ENCODE peak calls at places on chromosomes 1 and 21, in four cellular contexts. F, S, J and N are unnamed samples.

GRCh38 chr1:26037904-26038303 is 8.0 kb downstream of the SLC30A2 start:
- DNase-seq in F (no peak), S (no peak), J (no peak), N (no peak)

GRCh38 chr1:18849252-18849651 is 10.2 kb downstream of the TAS1R2 start:
- DNase-seq in F (no peak), S (peak), J (no peak), N (no peak)

GRCh38 chr1:204041803-204042505 is 31.0 kb upstream of the SOX13 start:
- DNase-seq in F (no peak), S (no peak), J (no peak), N (no peak)

GRCh38 chr21:45830221-45830640 is 151.3 kb upstream of the COL6A1 start:
- DNase-seq in J (no peak), S (no peak), F (no peak), N (no peak)

GRCh38 chr1:147723691-147724323 is 36.6 kb downstream of the GJA5 start:
- DNase-seq in J (no peak), S (peak), F (peak), N (no peak)

GRCh38 chr1:43493661-43494450 is 36.8 kb upstream of the PTPRF start:
- DNase-seq in F (no peak), S (peak), J (no peak), N (no peak)

GRCh38 chr1:171081220-171081993 is 9.3 kb upstream of the FMO3 start:
- DNase-seq in F (no peak), J (peak), S (peak), N (peak)

GRCh38 chr1:161905269-161905884 is 118.3 kb downstream of the OLFML2B start:
- DNase-seq in S (peak), J (no peak), F (peak), N (no peak)

GRCh38 chr1:19209439-19209989 is 552 bp downstream of the UBR4 start:
- DNase-seq in F (peak), S (peak), J (no peak), N (no peak)

GRCh38 chr1:199264283-199264682 is 625.4 kb downstream of the PTPRC start:
- DNase-seq in F (no peak), S (no peak), J (no peak), N (no peak)

GRCh38 chr1:36137776-36138175 is 11.5 kb downstream of the TRAPPC3 start:
- DNase-seq in F (no peak), J (no peak), S (no peak), N (no peak)

GRCh38 chr1:176996455-176997090 is 167.9 kb downstream of the ASTN1 start:
- DNase-seq in J (no peak), F (no peak), S (peak), N (no peak)

GRCh38 chr1:64038965-64039926 is 164.2 kb upstream of the UBE2U start:
- DNase-seq in F (no peak), J (peak), S (peak), N (peak)

GRCh38 chr21:44870748-44871495 is 2.6 kb downstream of the PTTG1IP start:
- DNase-seq in S (no peak), J (peak), F (peak), N (no peak)

GRCh38 chr1:4931486-4931885 is 277.1 kb downstream of the AJAP1 start:
- DNase-seq in F (no peak), J (no peak), S (no peak), N (no peak)

GRCh38 chr1:197224160-197224559 is 43.9 kb upstream of the CRB1 start:
- DNase-seq in J (no peak), S (peak), F (no peak), N (no peak)

GRCh38 chr1:58546520-58547308 is at the start of gene OMA1:
- DNase-seq in S (peak), F (peak), J (peak), N (peak)

GRCh38 chr21:34761758-34762330 is 93.0 kb downstream of the CLIC6 start:
- DNase-seq in J (no peak), F (no peak), S (no peak), N (no peak)

GRCh38 chr1:92877081-92877711 is 45.4 kb downstream of the RPL5 start:
- DNase-seq in J (no peak), S (no peak), F (no peak), N (no peak)
- H3K4me3 ChIP-seq in J (peak), S (peak), F (no peak), N (no peak)

GRCh38 chr1:214318956-214319355 is 38.0 kb downstream of the SMYD2 start:
- DNase-seq in F (no peak), S (no peak), J (no peak), N (no peak)

GRCh38 chr1:214321686-214322453 is 40.9 kb downstream of the SMYD2 start:
- DNase-seq in F (no peak), S (peak), J (no peak), N (no peak)

GRCh38 chr1:214317734-214318133 is 36.8 kb downstream of the SMYD2 start:
- DNase-seq in J (no peak), F (no peak), S (no peak), N (no peak)

GRCh38 chr1:214318356-214318755 is 37.4 kb downstream of the SMYD2 start:
- DNase-seq in J (no peak), F (no peak), S (no peak), N (no peak)

GRCh38 chr1:214319930-214320329 is 39.0 kb downstream of the SMYD2 start:
- DNase-seq in J (no peak), F (no peak), S (no peak), N (no peak)
- TF ChIP-seq CTCF in J (peak), F (peak), S (peak), N (no peak)

DNA sequence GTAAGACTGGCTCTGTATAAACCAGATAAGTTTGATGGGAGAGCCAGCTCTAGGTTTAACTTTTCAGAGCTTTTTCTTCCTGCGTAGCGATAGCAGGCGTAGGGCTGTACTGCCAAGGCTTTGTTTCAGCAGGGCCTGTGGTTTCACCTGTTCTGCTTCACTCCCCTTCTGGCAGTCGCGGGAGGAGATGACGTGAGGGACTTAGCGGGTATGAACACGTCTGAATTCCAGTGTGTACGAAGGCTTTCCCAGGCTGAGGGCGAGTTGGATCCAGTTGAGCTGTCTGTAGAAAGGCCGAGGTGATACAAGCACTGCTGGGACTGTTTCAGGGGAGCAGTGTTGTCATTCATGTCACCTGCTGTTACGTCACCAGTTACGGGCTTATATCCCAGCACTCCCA is 21.2 kb downstream of the PEX14 start:
- DNase-seq in J (no peak), F (no peak), S (no peak), N (no peak)
- H3K4me3 ChIP-seq in J (no peak), F (no peak), S (no peak), N (no peak)

GRCh38 chr1:117586747-117587478 is 18.9 kb upstream of the TENT5C start:
- DNase-seq in J (no peak), S (no peak), F (no peak), N (no peak)
- TF ChIP-seq CTCF in J (no peak), S (no peak), F (no peak), N (peak)

GRCh38 chr21:27221084-27221483 is 254.2 kb upstream of the ADAMTS5 start:
- DNase-seq in F (no peak), S (no peak), J (no peak), N (no peak)

GRCh38 chr21:27225142-27225541 is 258.3 kb upstream of the ADAMTS5 start:
- DNase-seq in J (no peak), F (no peak), S (no peak), N (no peak)

GRCh38 chr21:27219068-27219467 is 252.2 kb upstream of the ADAMTS5 start:
- DNase-seq in S (no peak), F (no peak), J (no peak), N (peak)

GRCh38 chr21:27220416-27220815 is 253.5 kb upstream of the ADAMTS5 start:
- DNase-seq in S (no peak), J (no peak), F (no peak), N (no peak)
- H3K4me3 ChIP-seq in S (no peak), J (no peak), F (no peak), N (no peak)